ENCODE peak calls at places on chromosomes 3 and 15, in ten cellular contexts. U, X, Z, G, Y, V, B, M, Q and C are unnamed samples.

GRCh38 chr3:141146979-141147470 is 84.6 kb upstream of the PXYLP1 start:
- DNase-seq in M (no peak), V (no peak), Y (no peak), Q (no peak), B (no peak), U (no peak), X (no peak), G (no peak), Z (no peak), C (no peak)

GRCh38 chr15:64490598-64491259 is 30.4 kb downstream of the ZNF609 start:
- DNase-seq in U (no peak), Q (no peak), B (no peak), Y (no peak), Z (no peak), M (peak; percentile 14), V (peak; percentile 96), G (no peak), X (peak; percentile 28), C (no peak)

GRCh38 chr3:127637546-127637945 is 8.6 kb downstream of the PODXL2 start:
- DNase-seq in B (no peak), Z (no peak), G (no peak), U (no peak), V (no peak), Y (no peak), X (no peak), M (no peak), Q (no peak), C (no peak)

GRCh38 chr15:98360031-98360430 is 288.3 kb upstream of the IGF1R start:
- DNase-seq in V (no peak), Y (no peak), X (no peak), M (no peak), U (no peak), Q (no peak), Z (no peak), G (no peak), B (no peak), C (no peak)

GRCh38 chr15:63497642-63498100 is 6.7 kb upstream of the USP3 start:
- DNase-seq in X (no peak), U (no peak), V (no peak), M (no peak), Z (peak; percentile 59), Y (no peak), G (no peak), Q (no peak), B (no peak), C (no peak)

GRCh38 chr3:149393355-149394165 is 16.1 kb upstream of the TM4SF1 start:
- DNase-seq in X (peak; percentile 66), Q (peak; percentile 83), Z (no peak), U (peak; percentile 78), Y (no peak), M (peak; percentile 83), V (peak; percentile 86), G (no peak), B (no peak), C (peak; percentile 84)

GRCh38 chr3:73786346-73786807 is 161.6 kb upstream of the PDZRN3 start:
- DNase-seq in Y (no peak), V (no peak), G (no peak), U (no peak), Q (peak; percentile 67), B (no peak), X (peak; percentile 36), M (peak; percentile 97), Z (no peak), C (peak; percentile 86)

GRCh38 chr3:11826628-11827265 is 19.9 kb downstream of the TAMM41 start:
- DNase-seq in U (no peak), Y (no peak), X (no peak), Z (no peak), B (no peak), V (no peak), M (peak; percentile 49), G (no peak), Q (no peak), C (no peak)

GRCh38 chr15:68640791-68641331 is 62.1 kb downstream of the CORO2B start:
- DNase-seq in U (peak; percentile 14), B (no peak), Y (no peak), Z (no peak), G (no peak), Q (no peak), M (peak; percentile 40), X (no peak), V (no peak), C (peak; percentile 73)

GRCh38 chr3:190558796-190559195 is 44.9 kb downstream of the IL1RAP start:
- DNase-seq in X (no peak), G (no peak), Q (no peak), U (no peak), Z (no peak), M (no peak), V (no peak), Y (no peak), B (no peak), C (no peak)

GRCh38 chr15:51841401-51842040 is 12.1 kb downstream of the TMOD3 start:
- DNase-seq in V (no peak), Q (no peak), X (no peak), Z (no peak), M (no peak), Y (no peak), U (no peak), G (no peak), B (no peak), C (no peak)

GRCh38 chr3:53800041-53800440 is 46.2 kb downstream of the CHDH start:
- DNase-seq in U (no peak), B (no peak), V (no peak), Y (no peak), M (no peak), G (no peak), Q (no peak), Z (no peak), X (no peak), C (no peak)

GRCh38 chr3:53844262-53845102 is 1.7 kb downstream of the CHDH start:
- DNase-seq in B (no peak), V (no peak), G (no peak), Z (no peak), X (no peak), U (no peak), M (no peak), Y (no peak), Q (no peak), C (no peak)

GRCh38 chr3:36681867-36682266 is 82.5 kb downstream of the DCLK3 start:
- DNase-seq in V (no peak), Y (no peak), G (no peak), Z (no peak), M (no peak), B (no peak), Q (no peak), U (no peak), X (no peak), C (no peak)

GRCh38 chr3:61841111-61841845 is 279.9 kb downstream of the PTPRG start:
- DNase-seq in X (no peak), B (no peak), Z (no peak), V (no peak), U (no peak), G (no peak), Q (no peak), Y (no peak), M (peak; percentile 79), C (peak; percentile 65)

GRCh38 chr15:50800715-50801114 is 35.2 kb upstream of the SPPL2A start:
- DNase-seq in V (no peak), Y (no peak), B (no peak), G (no peak), X (no peak), Q (no peak), Z (no peak), M (no peak), U (no peak), C (no peak)

GRCh38 chr3:182045721-182046120 is 334.0 kb downstream of the SOX2 start:
- DNase-seq in Y (no peak), B (no peak), X (no peak), Z (no peak), U (no peak), M (no peak), V (no peak), G (no peak), Q (no peak), C (no peak)

GRCh38 chr3:51687472-51688205 is 16.6 kb downstream of the TEX264 start:
- DNase-seq in G (no peak), V (no peak), Z (no peak), Y (no peak), B (no peak), M (no peak), U (peak; percentile 24), Q (no peak), X (no peak), C (no peak)

GRCh38 chr3:76866729-76867461 is 173.0 kb upstream of the ROBO2 start:
- DNase-seq in Z (no peak), V (peak; percentile 29), Q (no peak), X (no peak), U (no peak), Y (no peak), M (no peak), G (no peak), B (no peak), C (no peak)

GRCh38 chr3:194205675-194206133 is 69.8 kb downstream of the HES1 start:
- DNase-seq in V (peak; percentile 58), X (no peak), Q (no peak), M (no peak), Z (no peak), G (no peak), B (no peak), U (peak; percentile 68), Y (no peak), C (no peak)

GRCh38 chr3:25856902-25857518 is 67.1 kb downstream of the OXSM start:
- DNase-seq in Z (no peak), Y (no peak), V (peak; percentile 57), X (peak; percentile 58), M (peak; percentile 62), G (no peak), B (no peak), Q (peak; percentile 75), U (peak; percentile 52), C (peak; percentile 49)

GRCh38 chr3:115120597-115120996 is 26.5 kb downstream of the ZBTB20 start:
- DNase-seq in B (no peak), Q (no peak), U (no peak), Z (no peak), X (no peak), Y (no peak), M (no peak), G (no peak), V (no peak), C (no peak)

GRCh38 chr15:74610302-74610951 is 5.2 kb upstream of the CLK3 start:
- DNase-seq in Y (no peak), U (peak; percentile 22), Q (no peak), M (no peak), G (no peak), X (no peak), B (no peak), V (no peak), Z (no peak), C (no peak)

GRCh38 chr3:27728195-27729087 is 6.3 kb upstream of the EOMES start:
- DNase-seq in B (no peak), Q (no peak), Y (no peak), X (no peak), M (no peak), V (peak; percentile 39), G (no peak), U (peak; percentile 45), Z (no peak), C (no peak)

GRCh38 chr3:115071611-115072010 is 75.5 kb downstream of the ZBTB20 start:
- DNase-seq in V (peak; percentile 26), X (peak; percentile 11), B (no peak), Q (no peak), G (no peak), U (no peak), M (peak; percentile 39), Z (no peak), Y (peak; percentile 11), C (no peak)

GRCh38 chr3:23170306-23170705 is 32.8 kb upstream of the UBE2E2 start:
- DNase-seq in Y (no peak), G (no peak), B (no peak), V (no peak), Q (no peak), M (peak; percentile 40), U (no peak), Z (no peak), X (no peak), C (no peak)

GRCh38 chr15:40248006-40248783 is 9.3 kb downstream of the PAK6 start:
- DNase-seq in G (no peak), Q (no peak), U (no peak), B (no peak), M (no peak), Z (no peak), Y (no peak), X (no peak), V (peak; percentile 40), C (no peak)

GRCh38 chr3:124923833-124924232 is 10.7 kb downstream of the MUC13 start:
- DNase-seq in V (no peak), U (no peak), M (no peak), Y (no peak), Z (no peak), B (no peak), G (no peak), X (no peak), Q (peak; percentile 15), C (peak; percentile 17)